ENCODE peak calls at places on chromosome 14, in seven cellular contexts. S, P, R, O, T, B and Z are unnamed samples.

GRCh38 chr14:95548328-95548929 is 13.6 kb downstream of the GLRX5 start:
- DNase-seq in S (no peak), P (no peak), R (no peak), O (no peak), T (no peak), B (peak), Z (no peak)

GRCh38 chr14:51604078-51604477 is 47.6 kb upstream of the FRMD6 start:
- DNase-seq in S (no peak), P (no peak), R (no peak), O (no peak), T (no peak), B (no peak), Z (no peak)

GRCh38 chr14:36222952-36223468 is 46.5 kb upstream of the PTCSC3 start:
- DNase-seq in S (no peak), P (no peak), R (no peak), O (no peak), T (no peak), B (no peak), Z (no peak)

GRCh38 chr14:93017341-93017797 is 94.4 kb downstream of the CHGA start:
- DNase-seq in S (no peak), P (no peak), R (no peak), O (no peak), T (no peak), B (no peak), Z (no peak)

GRCh38 chr14:78917462-78917861 is 747.3 kb downstream of the NRXN3 start:
- DNase-seq in S (no peak), P (no peak), R (no peak), O (no peak), T (no peak), B (no peak), Z (no peak)

GRCh38 chr14:105076296-105076804 is 11.1 kb upstream of the GPR132 start:
- DNase-seq in S (no peak), P (no peak), R (no peak), O (no peak), T (no peak), B (no peak), Z (no peak)

GRCh38 chr14:100106661-100107112 is 41.5 kb downstream of the EVL start:
- DNase-seq in S (no peak), P (no peak), R (no peak), O (no peak), T (no peak), B (no peak), Z (no peak)

GRCh38 chr14:64788706-64789105 is 84.5 kb downstream of the PLEKHG3 start:
- DNase-seq in S (no peak), P (no peak), R (no peak), O (no peak), T (no peak), B (no peak), Z (no peak)

GRCh38 chr14:95388699-95389098 is 69.0 kb upstream of the CLMN start:
- DNase-seq in S (no peak), P (no peak), R (no peak), O (no peak), T (no peak), B (no peak), Z (no peak)

GRCh38 chr14:101371691-101372493 is 189.4 kb upstream of the DIO3 start:
- DNase-seq in S (no peak), P (no peak), R (no peak), O (no peak), T (no peak), B (no peak), Z (no peak)

GRCh38 chr14:85963486-85963885 is 433.5 kb downstream of the FLRT2 start:
- DNase-seq in S (no peak), P (no peak), R (no peak), O (no peak), T (no peak), B (no peak), Z (no peak)

GRCh38 chr14:104395941-104396681 is 183.5 kb upstream of the C14orf180 start:
- DNase-seq in S (no peak), P (no peak), R (no peak), O (no peak), T (no peak), B (no peak), Z (no peak)

GRCh38 chr14:106308839-106309389 is 782.5 kb downstream of the TMEM121 start:
- DNase-seq in S (peak), P (peak), R (peak), O (peak), T (peak), B (peak), Z (peak)

GRCh38 chr14:50883827-50884197 is 12.0 kb downstream of the ABHD12B start:
- DNase-seq in S (no peak), P (no peak), R (no peak), O (no peak), T (no peak), B (no peak), Z (no peak)

GRCh38 chr14:74514471-74514932 is 20.9 kb downstream of the ISCA2 start:
- DNase-seq in S (no peak), P (no peak), R (no peak), O (no peak), T (no peak), B (peak), Z (no peak)

GRCh38 chr14:64467131-64467530 is 1.8 kb downstream of the AKAP5 start:
- DNase-seq in S (no peak), P (no peak), R (no peak), O (no peak), T (no peak), B (no peak), Z (no peak)

GRCh38 chr14:102751088-102751487 is 26.2 kb upstream of the TRAF3 start:
- DNase-seq in S (no peak), P (no peak), R (no peak), O (no peak), T (no peak), B (no peak), Z (no peak)

GRCh38 chr14:38290601-38291190 is 34.8 kb upstream of the CLEC14A start:
- DNase-seq in S (no peak), P (no peak), R (no peak), O (no peak), T (no peak), B (peak), Z (no peak)

GRCh38 chr14:71139058-71139946 is 232.0 kb downstream of the PCNX1 start:
- DNase-seq in S (peak), P (peak), R (peak), O (peak), T (peak), B (peak), Z (peak)

GRCh38 chr14:64409509-64409908 is 21.4 kb downstream of the MTHFD1 start:
- DNase-seq in S (no peak), P (no peak), R (no peak), O (no peak), T (no peak), B (no peak), Z (no peak)

DNA sequence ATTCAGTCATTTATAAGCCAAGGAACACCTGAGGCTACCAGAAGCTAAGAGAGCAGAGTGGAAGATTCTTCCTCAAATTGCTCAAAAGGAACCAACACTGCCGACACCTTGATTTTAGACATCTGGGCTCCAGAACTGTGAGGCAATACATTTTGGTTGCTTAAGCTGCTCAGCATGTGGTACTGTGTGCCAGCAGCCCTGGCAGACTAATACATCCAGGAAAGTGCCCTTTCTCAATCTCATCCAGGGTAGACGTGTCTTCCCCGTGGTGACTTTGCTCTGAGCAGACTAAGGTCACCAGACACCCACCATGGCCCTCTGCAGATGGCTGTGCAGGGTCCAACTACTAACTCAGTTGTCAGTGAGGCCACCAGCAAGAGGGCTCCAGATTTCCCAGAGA is 122.8 kb downstream of the VRK1 start:
- DNase-seq in S (no peak), P (no peak), R (no peak), O (no peak), T (no peak), B (no peak), Z (no peak)
- TF ChIP-seq POLR2AphosphoS5 in S (no peak), P (no peak), R (no peak), O (no peak), T (no peak), B (no peak), Z (no peak)

GRCh38 chr14:77908847-77909246 is 108.9 kb downstream of the ADCK1 start:
- DNase-seq in S (no peak), P (peak), R (no peak), O (no peak), T (no peak), B (no peak), Z (no peak)

GRCh38 chr14:77912754-77913556 is 113.0 kb downstream of the ADCK1 start:
- DNase-seq in S (no peak), P (no peak), R (no peak), O (no peak), T (no peak), B (no peak), Z (no peak)

GRCh38 chr14:77909911-77910310 is 110.0 kb downstream of the ADCK1 start:
- DNase-seq in S (no peak), P (no peak), R (no peak), O (no peak), T (no peak), B (no peak), Z (no peak)

GRCh38 chr14:77914073-77914721 is 114.3 kb downstream of the ADCK1 start:
- DNase-seq in S (no peak), P (peak), R (no peak), O (no peak), T (no peak), B (no peak), Z (no peak)

GRCh38 chr14:77910506-77910905 is 110.6 kb downstream of the ADCK1 start:
- DNase-seq in S (no peak), P (no peak), R (no peak), O (no peak), T (no peak), B (peak), Z (no peak)
- TF ChIP-seq TAF1 in S (no peak), P (no peak), R (no peak), O (no peak), T (no peak), B (no peak), Z (no peak)

GRCh38 chr14:40252817-40253447 is 820.7 kb upstream of the FBXO33 start:
- DNase-seq in S (no peak), P (no peak), R (no peak), O (no peak), T (no peak), B (no peak), Z (no peak)
- TF ChIP-seq POLR2AphosphoS5 in S (no peak), P (no peak), R (no peak), O (no peak), T (no peak), B (no peak), Z (no peak)

DNA sequence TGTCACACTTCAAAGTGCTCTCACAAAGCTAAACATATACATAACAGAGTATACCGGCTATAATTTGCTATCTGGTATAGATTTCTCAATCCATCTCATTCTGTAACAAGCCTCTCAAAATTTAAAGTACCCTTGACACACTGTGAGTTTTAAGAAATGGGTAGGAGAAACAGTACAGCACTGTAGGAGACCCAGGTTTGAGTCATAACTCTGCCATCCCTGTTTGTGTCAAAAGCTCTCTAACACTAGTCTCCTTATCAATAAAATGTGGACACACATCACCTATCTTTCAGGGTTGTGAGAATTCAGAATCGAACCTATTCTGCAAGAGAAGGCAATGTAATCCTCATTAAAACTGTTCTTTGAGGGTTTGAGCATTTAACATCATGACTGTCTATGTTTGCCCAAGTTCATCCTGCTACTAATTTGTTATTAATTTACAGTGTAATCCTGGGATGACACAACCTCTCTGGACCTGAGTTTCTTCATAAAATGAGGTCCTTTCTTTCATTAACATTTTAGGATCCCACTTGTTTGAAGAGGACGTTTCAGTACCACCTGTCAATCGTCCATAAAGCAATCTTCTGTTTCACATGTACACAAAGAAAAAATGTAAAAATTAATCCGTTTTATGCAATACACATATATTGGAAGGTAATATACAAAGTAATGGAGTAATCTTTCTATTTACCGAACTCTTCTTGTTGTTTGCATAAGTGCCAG is 12.1 kb downstream of the SPTSSA start:
- DNase-seq in S (no peak), P (no peak), R (no peak), O (no peak), T (no peak), B (no peak), Z (no peak)
- TF ChIP-seq TAF1 in S (no peak), P (no peak), R (no peak), O (no peak), T (no peak), B (no peak), Z (no peak)

DNA sequence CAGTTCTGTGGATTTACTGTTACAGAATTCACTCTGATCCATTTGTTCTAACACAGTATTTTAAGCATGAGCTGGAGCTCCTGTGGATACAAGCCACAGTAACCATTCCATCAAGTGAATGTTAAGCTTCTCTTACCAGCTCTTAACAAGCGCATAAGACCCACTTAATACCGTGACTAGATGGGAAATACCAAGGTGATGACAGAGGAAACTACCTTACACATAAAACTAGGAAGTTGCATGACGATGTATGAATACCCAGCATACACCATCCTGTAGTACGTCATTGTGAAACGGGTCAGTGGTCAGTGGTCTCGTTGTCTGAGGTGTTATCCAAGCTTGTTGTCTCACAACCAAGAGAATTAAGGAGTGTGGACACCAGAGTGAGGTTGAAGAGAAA is 2.0 kb upstream of the GALC start:
- DNase-seq in S (no peak), P (no peak), R (no peak), O (peak), T (no peak), B (peak), Z (no peak)
- TF ChIP-seq POLR2AphosphoS5 in S (no peak), P (no peak), R (no peak), O (peak), T (no peak), B (no peak), Z (peak)

DNA sequence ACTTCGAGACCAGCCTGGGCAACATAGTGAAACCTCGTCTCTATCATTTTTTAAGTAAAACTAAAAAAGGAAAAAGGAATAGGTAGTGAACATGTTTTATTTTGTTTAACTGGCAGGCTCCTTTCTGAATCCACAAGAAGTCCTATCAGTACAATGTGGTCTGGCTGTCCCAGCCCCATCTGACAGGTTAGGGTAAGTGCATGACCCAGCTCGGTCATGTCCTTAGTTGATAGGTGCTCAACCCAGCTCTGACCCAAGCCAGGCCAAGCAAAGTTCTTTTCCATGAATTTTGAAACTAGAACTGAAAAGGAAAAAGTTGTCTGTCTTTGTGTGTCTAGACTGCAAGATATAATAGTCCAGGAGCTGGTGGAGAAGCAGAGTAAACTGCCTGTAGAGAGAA is 4.7 kb upstream of the NRDE2 start:
- DNase-seq in S (no peak), P (peak), R (no peak), O (no peak), T (no peak), B (no peak), Z (no peak)
- TF ChIP-seq TAF1 in S (no peak), P (no peak), R (no peak), O (no peak), T (no peak), B (no peak), Z (no peak)

DNA sequence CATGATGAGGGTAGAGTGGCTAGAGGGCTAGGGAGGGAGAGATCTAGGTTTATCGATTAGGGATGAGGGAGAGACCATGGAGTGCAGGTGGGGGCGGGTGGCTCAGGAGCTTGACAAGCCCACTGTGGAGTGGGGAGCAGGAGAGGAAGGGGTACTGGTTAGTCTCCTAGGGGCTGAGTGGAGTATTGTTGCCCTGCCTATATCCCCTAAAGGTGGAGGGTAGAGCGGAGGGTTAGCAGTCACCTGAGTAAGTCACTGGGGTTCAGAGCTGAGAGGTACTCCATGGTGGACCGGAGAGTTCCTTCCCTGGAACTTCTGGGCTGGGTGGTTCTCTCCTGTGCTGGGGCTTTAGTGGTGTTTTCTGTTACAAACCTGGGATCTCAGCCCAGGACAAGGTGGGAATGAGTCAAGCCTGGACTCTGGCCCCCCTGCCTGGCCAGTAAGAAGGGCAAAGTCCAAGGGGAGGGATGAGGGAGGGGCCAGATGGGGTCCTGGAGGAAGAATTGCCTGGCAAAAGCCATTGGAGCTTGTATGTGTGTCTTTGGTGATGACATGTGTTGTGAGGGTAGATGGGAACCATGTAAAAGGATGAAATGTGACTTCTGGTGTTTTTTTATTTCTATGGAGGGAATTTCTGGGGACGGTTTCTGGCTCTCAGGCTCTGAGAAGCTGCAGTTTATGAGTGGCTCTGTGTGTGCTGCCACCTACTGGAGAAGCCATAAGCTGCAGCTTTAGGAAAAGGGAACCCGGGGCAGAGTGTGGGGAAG is at the start of gene CIDEB:
- DNase-seq in S (peak), P (peak), R (peak), O (no peak), T (peak), B (peak), Z (peak)
- TF ChIP-seq POLR2AphosphoS5 in S (no peak), P (no peak), R (no peak), O (no peak), T (no peak), B (peak), Z (no peak)